ENCODE peak calls at places on chromosomes 4 and X, in eight cellular contexts. H is HCT116, F is GM12878, W is K562, Q is endothelial cell of umbilical vein, A is SK-N-MC, D is SK-N-SH, R is H1. K is an unnamed sample.

GRCh38 chr4:146389561-146389960 is 132.2 kb downstream of the SLC10A7 start:
- DNase-seq in F (no peak), W (no peak), R (no peak), A (no peak), H (no peak), D (no peak), Q (no peak), K (no peak)

GRCh38 chrX:150152546-150152945 is 210.6 kb upstream of the MAMLD1 start:
- DNase-seq in A (no peak), R (no peak), F (no peak), W (no peak), Q (no peak), H (no peak), D (no peak), K (no peak)

GRCh38 chr4:187387709-187388108 is 607.9 kb upstream of the ZFP42 start:
- DNase-seq in D (no peak), H (no peak), W (no peak), F (no peak), Q (no peak), R (no peak), A (no peak), K (no peak)

GRCh38 chrX:920234-920799 is 289.7 kb downstream of the SHOX start:
- DNase-seq in H (no peak), F (no peak), Q (no peak), W (no peak), D (no peak), R (no peak), A (no peak), K (no peak)

GRCh38 chr4:155785828-155786227 is 27.0 kb downstream of the GUCY1B1 start:
- DNase-seq in Q (no peak), H (no peak), F (no peak), W (no peak), A (no peak), R (no peak), D (no peak), K (no peak)

GRCh38 chr4:11720292-11720691 is 291.6 kb upstream of the HS3ST1 start:
- DNase-seq in H (no peak), R (no peak), D (peak), F (no peak), A (no peak), W (no peak), Q (peak), K (no peak)

GRCh38 chrX:155070975-155071693 is at the start of the genes BRCC3, CMC4 and MTCP1:
- DNase-seq in W (peak), Q (peak), F (peak), D (peak), H (peak), A (no peak), R (peak), K (peak)

GRCh38 chr4:14218641-14219040 is 591.1 kb upstream of the BOD1L1 start:
- DNase-seq in Q (no peak), D (no peak), A (no peak), R (no peak), F (no peak), H (no peak), W (no peak), K (no peak)

GRCh38 chr4:48187813-48188212 is 53.8 kb upstream of the TXK start:
- DNase-seq in R (no peak), W (peak), H (no peak), A (no peak), Q (no peak), D (no peak), F (no peak), K (no peak)

GRCh38 chr4:181688886-181689285 is 554.3 kb upstream of the TENM3 start:
- DNase-seq in Q (no peak), A (no peak), F (no peak), R (no peak), D (no peak), W (no peak), H (no peak), K (no peak)

GRCh38 chr4:181690498-181690897 is 552.7 kb upstream of the TENM3 start:
- DNase-seq in Q (no peak), F (no peak), D (no peak), W (no peak), R (no peak), H (no peak), A (no peak), K (no peak)

GRCh38 chr4:181687116-181687515 is 556.1 kb upstream of the TENM3 start:
- DNase-seq in Q (no peak), R (no peak), H (no peak), A (no peak), F (no peak), W (no peak), D (no peak), K (no peak)

GRCh38 chr4:181685911-181686310 is 557.3 kb upstream of the TENM3 start:
- DNase-seq in W (no peak), A (no peak), F (no peak), R (no peak), D (no peak), Q (no peak), H (no peak), K (no peak)

GRCh38 chr4:181688416-181688815 is 554.8 kb upstream of the TENM3 start:
- DNase-seq in H (no peak), A (no peak), D (no peak), R (no peak), Q (no peak), W (no peak), F (no peak), K (no peak)
- H3K9ac ChIP-seq in H (no peak), A (no peak), D (no peak), R (no peak), Q (no peak), W (no peak), F (no peak), K (no peak)

GRCh38 chr4:25654971-25655963 is at the start of gene SLC34A2:
- DNase-seq in Q (no peak), F (no peak), W (no peak), D (peak), H (no peak), R (peak), A (no peak), K (peak)
- TF ChIP-seq POLR2AphosphoS5 in Q (no peak), F (no peak), W (no peak), D (no peak), H (no peak), R (peak), A (no peak), K (no peak)

DNA sequence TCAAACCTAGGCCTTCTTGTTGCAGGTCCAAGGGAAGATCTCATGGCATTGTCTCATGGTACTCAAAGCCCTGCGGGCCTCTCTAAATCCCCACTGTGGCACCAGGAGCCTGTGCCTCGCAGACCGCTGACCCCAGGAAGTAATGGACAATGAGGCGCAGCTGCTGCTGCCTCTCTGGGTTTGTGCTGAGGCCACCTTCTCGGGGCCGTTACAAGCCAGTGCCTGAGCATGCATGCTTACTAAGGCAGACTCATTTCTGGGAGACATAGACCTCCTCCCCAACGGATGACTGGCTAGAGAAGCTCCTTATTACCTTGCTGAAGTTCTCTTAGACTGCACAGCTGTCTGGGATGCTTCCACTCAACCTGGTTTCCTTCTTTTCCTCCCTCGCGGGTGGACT is 1.3 kb downstream of the BDH2 start:
- DNase-seq in R (no peak), D (no peak), H (no peak), A (no peak), W (no peak), Q (no peak), F (no peak), K (no peak)
- H3K9ac ChIP-seq in R (no peak), D (no peak), H (no peak), A (no peak), W (no peak), Q (no peak), F (no peak), K (no peak)

DNA sequence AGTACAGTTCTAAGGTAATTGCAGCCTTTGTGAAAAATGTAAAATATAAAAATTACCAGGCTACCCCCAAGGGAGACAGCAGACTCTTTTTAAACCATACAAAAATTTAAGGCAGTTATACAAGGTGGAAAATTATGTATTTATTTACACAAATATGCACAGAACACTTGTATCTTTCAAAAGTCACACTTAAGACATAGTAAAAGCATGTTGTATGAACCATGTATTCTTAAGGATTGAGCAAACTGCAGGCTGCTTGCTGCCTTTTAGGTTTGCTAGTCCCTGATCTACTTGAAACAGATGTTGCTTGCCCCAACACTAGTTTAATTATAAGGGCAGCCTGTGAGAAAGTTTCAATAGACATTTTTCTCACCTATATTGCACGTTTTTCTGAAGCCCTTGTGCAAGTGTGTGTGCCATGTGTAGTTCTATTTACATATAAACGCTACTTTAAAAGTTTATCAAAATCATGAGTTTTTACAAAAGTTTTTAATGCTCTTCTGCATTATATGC is 72.8 kb downstream of the PRSS12 start:
- DNase-seq in W (no peak), Q (no peak), H (no peak), A (no peak), F (no peak), D (no peak), R (no peak), K (no peak)
- TF ChIP-seq POLR2AphosphoS5 in W (peak), Q (no peak), H (no peak), A (no peak), F (no peak), D (peak), R (no peak), K (no peak)

GRCh38 chrX:74465424-74465823 is 44.1 kb downstream of the SLC16A2 start:
- DNase-seq in R (no peak), A (no peak), F (no peak), W (no peak), D (no peak), Q (no peak), H (no peak), K (no peak)
- H3K9ac ChIP-seq in R (no peak), A (no peak), F (no peak), W (no peak), D (no peak), Q (no peak), H (no peak), K (no peak)

DNA sequence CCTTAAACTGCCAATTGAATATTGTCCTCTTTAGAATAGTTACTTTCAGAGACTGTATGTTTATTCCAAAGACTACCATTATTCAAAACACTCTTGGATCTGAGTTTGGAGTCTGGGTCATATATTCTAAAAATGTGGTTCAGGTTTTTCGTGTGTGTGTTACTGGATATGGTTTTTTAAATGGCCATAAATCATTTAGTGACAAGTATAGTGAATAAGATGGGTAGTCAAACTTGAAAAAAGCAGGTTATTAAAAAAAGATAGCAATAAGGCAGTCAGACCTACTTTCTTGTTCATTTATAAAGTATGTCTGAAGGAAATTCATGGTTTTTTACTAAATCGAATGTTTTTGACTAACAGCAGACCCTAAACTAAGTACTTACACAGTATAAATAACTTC is 59.3 kb downstream of the DCK start:
- DNase-seq in Q (no peak), H (no peak), R (no peak), A (no peak), F (no peak), D (no peak), W (no peak), K (no peak)
- TF ChIP-seq POLR2AphosphoS5 in Q (no peak), H (no peak), R (no peak), A (no peak), F (no peak), D (no peak), W (no peak), K (no peak)

GRCh38 chr4:8365951-8366350 is 74.6 kb downstream of the ACOX3 start:
- DNase-seq in W (no peak), A (no peak), D (peak), H (no peak), R (no peak), Q (no peak), F (no peak), K (no peak)

GRCh38 chr4:8369426-8370105 is 71.0 kb downstream of the ACOX3 start:
- DNase-seq in D (no peak), F (no peak), W (no peak), A (no peak), H (no peak), Q (no peak), R (no peak), K (no peak)

GRCh38 chr4:8368998-8369397 is 71.5 kb downstream of the ACOX3 start:
- DNase-seq in W (no peak), Q (no peak), R (no peak), F (no peak), D (no peak), H (no peak), A (no peak), K (no peak)

GRCh38 chr4:8366601-8367000 is 73.9 kb downstream of the ACOX3 start:
- DNase-seq in H (no peak), R (no peak), D (no peak), Q (no peak), F (no peak), W (no peak), A (no peak), K (no peak)

DNA sequence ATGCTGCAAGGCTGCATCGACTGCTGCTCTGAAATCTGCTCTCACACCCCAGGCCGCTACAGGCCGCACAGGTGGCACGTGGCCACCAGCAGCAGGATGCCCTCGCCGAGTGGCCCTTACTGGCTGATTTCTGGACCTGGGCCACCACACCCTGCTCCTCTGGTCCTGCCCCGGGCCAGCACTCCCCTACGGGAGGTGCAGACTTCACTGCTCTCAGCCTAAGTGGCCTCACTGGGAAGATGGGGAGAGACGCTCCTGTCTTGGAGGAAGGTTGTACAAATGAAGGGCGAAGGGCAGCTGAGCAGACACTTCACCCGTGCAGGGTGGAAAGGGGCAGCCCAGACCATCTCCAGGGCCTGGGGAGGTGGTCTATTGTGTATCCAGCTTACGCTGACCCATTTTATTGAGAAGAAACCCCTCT is 72.5 kb downstream of the ACOX3 start:
- DNase-seq in Q (no peak), F (no peak), A (no peak), H (no peak), W (no peak), R (no peak), D (no peak), K (no peak)
- H3K9ac ChIP-seq in Q (no peak), F (no peak), A (no peak), H (no peak), W (no peak), R (no peak), D (no peak), K (no peak)

GRCh38 chr4:112145326-112145819 is at the start of gene FAM241A:
- DNase-seq in D (peak), W (peak), Q (peak), H (peak), R (no peak), A (no peak), F (no peak), K (peak)
- TF ChIP-seq POLR2AphosphoS5 in D (no peak), W (peak), Q (peak), H (peak), R (no peak), A (peak), F (no peak), K (no peak)

DNA sequence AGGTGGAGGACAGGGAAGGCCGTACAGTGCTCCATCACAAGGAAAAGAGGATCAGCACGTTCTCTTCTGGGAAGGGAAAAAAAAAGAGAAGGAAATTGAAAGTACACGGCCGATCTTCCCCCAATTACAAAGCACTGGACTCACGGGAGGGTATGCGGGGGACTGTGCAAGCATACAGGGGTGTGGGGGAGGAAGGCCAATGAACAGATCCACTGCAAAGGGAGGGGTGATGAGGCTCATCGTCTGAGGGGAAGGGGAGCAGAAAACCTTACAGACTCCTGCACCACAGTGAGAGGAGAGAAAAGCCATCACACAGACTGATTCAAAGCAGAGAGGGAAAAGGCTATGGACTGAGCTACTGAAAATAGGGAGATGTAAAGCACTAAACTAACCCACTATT is 1.1 kb downstream of the ELK1 start:
- DNase-seq in Q (no peak), D (no peak), A (no peak), R (no peak), W (peak), F (no peak), H (no peak), K (no peak)
- H3K9ac ChIP-seq in Q (peak), D (peak), A (peak), R (no peak), W (peak), F (peak), H (peak), K (peak)

DNA sequence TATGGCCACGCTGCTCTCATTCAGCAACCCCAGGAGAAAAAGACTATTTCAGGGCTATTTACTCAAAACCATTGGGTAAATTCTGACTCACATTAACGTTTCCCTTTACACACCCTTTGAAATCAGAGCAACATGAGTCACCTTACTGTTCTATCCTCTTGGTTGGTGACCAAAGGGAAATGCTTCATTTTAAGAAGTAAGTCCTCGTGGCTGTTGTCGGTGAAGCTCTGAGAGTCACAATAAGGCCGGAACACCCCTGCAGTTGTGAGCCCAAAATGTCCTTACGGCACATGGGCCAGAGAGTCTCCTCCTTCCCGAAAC is 56.3 kb upstream of the SPRY1 start:
- DNase-seq in Q (peak), F (no peak), D (no peak), W (no peak), H (peak), A (no peak), R (no peak), K (peak)
- TF ChIP-seq POLR2AphosphoS5 in Q (peak), F (no peak), D (no peak), W (no peak), H (no peak), A (no peak), R (no peak), K (no peak)